ENCODE peak calls at places on chromosomes 1 and 21, in eight cellular contexts. M is T-helper 9 cell; C is stimulated activated naive CD4-positive, alpha-beta T cell; G is CD4-positive, CD25-positive, alpha-beta regulatory T cell; X is OCI-M1; R is NCI-H2029; D is non-pigmented ciliary epithelial cell; W is nephron progenitor cell. K is an unnamed sample.

GRCh38 chr1:21201650-21202049 is 25.0 kb upstream of the EIF4G3 start:
- DNase-seq in M (no peak), D (no peak), G (no peak), X (no peak), W (no peak), C (no peak), R (no peak), K (no peak)

GRCh38 chr1:25797939-25798338 is 2.1 kb upstream of the SELENON start:
- DNase-seq in C (no peak), G (no peak), X (peak), R (no peak), D (no peak), W (peak), M (no peak), K (peak)

GRCh38 chr1:225762002-225762441 is 15.6 kb upstream of the SRP9 start:
- DNase-seq in C (no peak), X (no peak), R (peak), W (no peak), M (no peak), G (no peak), D (no peak), K (no peak)

GRCh38 chr1:184636156-184636448 is 118.6 kb downstream of the EDEM3 start:
- DNase-seq in C (no peak), X (no peak), G (no peak), M (no peak), D (no peak), W (no peak), R (no peak), K (no peak)

GRCh38 chr1:53340660-53341520 is 13.0 kb upstream of the LRP8 start:
- DNase-seq in R (no peak), C (no peak), X (no peak), D (no peak), G (no peak), M (no peak), W (no peak), K (peak)

GRCh38 chr1:242004751-242005495 is 6.0 kb upstream of the MAP1LC3C start:
- DNase-seq in C (no peak), R (no peak), D (no peak), W (no peak), M (no peak), X (no peak), G (no peak), K (no peak)

GRCh38 chr21:18913914-18914313 is 510.3 kb upstream of the TMPRSS15 start:
- DNase-seq in D (no peak), M (no peak), X (no peak), R (no peak), C (no peak), G (no peak), W (no peak), K (no peak)

GRCh38 chr1:91549041-91549735 is 48.5 kb downstream of the CDC7 start:
- DNase-seq in G (peak), X (no peak), D (no peak), W (no peak), R (no peak), C (no peak), M (no peak), K (peak)

GRCh38 chr21:45388611-45389296 is 16.2 kb upstream of the COL18A1 start:
- DNase-seq in C (no peak), M (no peak), R (no peak), W (no peak), X (no peak), G (no peak), D (no peak), K (no peak)

GRCh38 chr1:177983087-177983823 is 13.4 kb upstream of the SEC16B start:
- DNase-seq in G (no peak), D (no peak), W (no peak), M (no peak), R (no peak), X (no peak), C (no peak), K (no peak)

GRCh38 chr1:10421637-10422036 is 8.6 kb upstream of the CENPS start:
- DNase-seq in D (no peak), G (no peak), R (no peak), W (no peak), M (no peak), C (no peak), X (no peak), K (no peak)

GRCh38 chr1:156379420-156380165 is 10.6 kb downstream of the RHBG start:
- DNase-seq in C (no peak), R (no peak), X (no peak), G (no peak), W (no peak), M (no peak), D (no peak), K (no peak)